ENCODE peak calls at places on chromosome 1, in four cellular contexts. Y is lower lobe of right lung, C is H7, R is thoracic aorta. J is an unnamed sample.

GRCh38 chr1:231931846-231932454 is 305.4 kb downstream of the DISC1 start:
- DNase-seq in Y (no peak), C (peak), R (no peak), J (no peak)

GRCh38 chr1:67869233-67869632 is 36.0 kb upstream of the GNG12 start:
- DNase-seq in Y (no peak), C (no peak), R (no peak), J (no peak)

GRCh38 chr1:16351994-16352841 is at the start of gene FBXO42:
- DNase-seq in Y (peak), C (peak), R (peak), J (peak)

GRCh38 chr1:231240531-231240882 is 505 bp upstream of the GNPAT start:
- DNase-seq in Y (no peak), C (peak), R (no peak), J (peak)

GRCh38 chr1:9842781-9843575 is 19.2 kb upstream of the CLSTN1 start:
- DNase-seq in Y (peak), C (peak), R (no peak), J (no peak)

GRCh38 chr1:2381741-2382620 is 9.4 kb downstream of the MORN1 start:
- DNase-seq in Y (peak), C (peak), R (peak), J (peak)

GRCh38 chr1:196467230-196467629 is 141.0 kb downstream of the KCNT2 start:
- DNase-seq in Y (no peak), C (no peak), R (no peak), J (no peak)

GRCh38 chr1:67019121-67019520 is 34.8 kb downstream of the SLC35D1 start:
- DNase-seq in Y (no peak), C (no peak), R (no peak), J (no peak)

GRCh38 chr1:239555350-239555749 is 169.0 kb downstream of the CHRM3 start:
- DNase-seq in Y (no peak), C (no peak), R (no peak), J (no peak)

GRCh38 chr1:205317311-205317917 is 4.1 kb downstream of the NUAK2 start:
- DNase-seq in Y (peak), C (peak), R (no peak), J (peak)

GRCh38 chr1:4001461-4001860 is 101.4 kb upstream of the C1orf174 start:
- DNase-seq in Y (no peak), C (no peak), R (no peak), J (no peak)

GRCh38 chr1:243253927-243254232 is 1.2 kb downstream of the CEP170 start:
- DNase-seq in Y (no peak), C (no peak), R (no peak), J (no peak)

GRCh38 chr1:94572780-94573179 is 31.2 kb upstream of the F3 start:
- DNase-seq in Y (no peak), C (no peak), R (no peak), J (no peak)

GRCh38 chr1:36475341-36475740 is 7.4 kb downstream of the CSF3R start:
- DNase-seq in Y (no peak), C (no peak), R (no peak), J (no peak)

GRCh38 chr1:59046730-59047157 is 250.2 kb upstream of the FGGY start:
- DNase-seq in Y (no peak), C (no peak), R (no peak), J (no peak)

GRCh38 chr1:221732052-221732451 is 9.8 kb downstream of the DUSP10 start:
- DNase-seq in Y (no peak), C (no peak), R (no peak), J (no peak)

GRCh38 chr1:225655509-225656258 is 2.8 kb upstream of the ENAH start:
- DNase-seq in Y (no peak), C (no peak), R (peak), J (peak)

GRCh38 chr1:102628008-102628736 is 480.1 kb downstream of the COL11A1 start:
- DNase-seq in Y (no peak), C (no peak), R (no peak), J (no peak)

GRCh38 chr1:9167638-9168037 is 38.7 kb upstream of the GPR157 start:
- DNase-seq in Y (no peak), C (no peak), R (no peak), J (no peak)

GRCh38 chr1:111591946-111592345 is 27.6 kb upstream of the RAP1A start:
- DNase-seq in Y (no peak), C (no peak), R (no peak), J (no peak)
- H3K4me3 ChIP-seq in Y (no peak), C (no peak), R (peak), J (no peak)

DNA sequence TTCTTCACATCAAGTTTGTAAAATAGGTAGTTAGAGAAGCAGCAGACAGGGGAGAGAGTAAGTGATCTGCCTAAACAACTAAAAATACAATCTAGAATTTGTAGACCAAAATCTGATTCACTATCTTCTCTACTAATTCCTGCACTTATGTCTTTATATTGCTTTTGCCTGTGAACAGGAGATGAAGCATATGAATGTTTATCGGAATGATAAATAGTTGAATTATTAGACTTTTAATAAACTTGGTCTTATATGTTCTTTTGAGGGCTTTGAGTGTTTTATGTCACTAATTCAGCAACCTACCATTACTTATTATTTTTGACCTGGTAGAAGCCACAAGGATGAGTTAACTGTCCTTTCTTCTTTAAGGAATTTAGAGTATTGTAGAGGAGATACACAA is 2.3 kb downstream of the DESI2 start:
- DNase-seq in Y (no peak), C (no peak), R (no peak), J (no peak)
- H3K4me3 ChIP-seq in Y (peak), C (no peak), R (peak), J (no peak)

DNA sequence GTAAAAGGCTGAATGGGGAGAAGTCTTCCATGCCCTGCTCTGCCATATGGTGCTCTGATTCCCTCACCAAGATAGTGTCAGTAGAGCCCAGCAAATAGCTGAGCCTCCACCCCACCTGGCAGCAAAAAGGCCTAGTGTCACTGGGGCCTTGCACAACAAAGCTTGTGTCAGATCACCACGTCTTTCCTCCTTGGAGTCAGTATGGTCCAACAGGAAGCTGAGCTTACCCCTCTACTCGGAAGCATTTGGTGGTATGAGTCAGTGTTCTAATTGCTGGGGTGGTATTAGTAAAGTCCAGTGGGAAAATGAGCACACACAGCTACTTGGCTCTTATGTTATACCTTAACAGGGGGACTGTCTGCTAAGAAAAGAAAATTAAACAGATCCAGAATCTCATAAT is 18.7 kb upstream of the RRP15 start:
- DNase-seq in Y (no peak), C (no peak), R (no peak), J (no peak)
- H3K4me3 ChIP-seq in Y (no peak), C (no peak), R (no peak), J (no peak)

GRCh38 chr1:171434717-171435346 is 50.5 kb upstream of the PRRC2C start:
- DNase-seq in Y (no peak), C (no peak), R (peak), J (no peak)
- H3K4me3 ChIP-seq in Y (no peak), C (no peak), R (peak), J (no peak)

GRCh38 chr1:81803423-81804103 is 2.8 kb downstream of the ADGRL2 start:
- DNase-seq in Y (no peak), C (peak), R (no peak), J (no peak)

GRCh38 chr1:81804320-81804719 is 3.6 kb downstream of the ADGRL2 start:
- DNase-seq in Y (no peak), C (peak), R (no peak), J (no peak)

GRCh38 chr1:81806432-81806770 is 5.7 kb downstream of the ADGRL2 start:
- DNase-seq in Y (no peak), C (no peak), R (no peak), J (no peak)

GRCh38 chr1:81802601-81803422 is 2.1 kb downstream of the ADGRL2 start:
- DNase-seq in Y (peak), C (peak), R (peak), J (peak)

GRCh38 chr1:81805537-81806431 is 5.0 kb downstream of the ADGRL2 start:
- DNase-seq in Y (no peak), C (no peak), R (no peak), J (no peak)
- H3K4me3 ChIP-seq in Y (peak), C (no peak), R (peak), J (no peak)

GRCh38 chr1:151841141-151841540 is 1.5 kb upstream of the C2CD4D start:
- DNase-seq in Y (no peak), C (no peak), R (no peak), J (no peak)
- H3K4me3 ChIP-seq in Y (no peak), C (no peak), R (no peak), J (no peak)

DNA sequence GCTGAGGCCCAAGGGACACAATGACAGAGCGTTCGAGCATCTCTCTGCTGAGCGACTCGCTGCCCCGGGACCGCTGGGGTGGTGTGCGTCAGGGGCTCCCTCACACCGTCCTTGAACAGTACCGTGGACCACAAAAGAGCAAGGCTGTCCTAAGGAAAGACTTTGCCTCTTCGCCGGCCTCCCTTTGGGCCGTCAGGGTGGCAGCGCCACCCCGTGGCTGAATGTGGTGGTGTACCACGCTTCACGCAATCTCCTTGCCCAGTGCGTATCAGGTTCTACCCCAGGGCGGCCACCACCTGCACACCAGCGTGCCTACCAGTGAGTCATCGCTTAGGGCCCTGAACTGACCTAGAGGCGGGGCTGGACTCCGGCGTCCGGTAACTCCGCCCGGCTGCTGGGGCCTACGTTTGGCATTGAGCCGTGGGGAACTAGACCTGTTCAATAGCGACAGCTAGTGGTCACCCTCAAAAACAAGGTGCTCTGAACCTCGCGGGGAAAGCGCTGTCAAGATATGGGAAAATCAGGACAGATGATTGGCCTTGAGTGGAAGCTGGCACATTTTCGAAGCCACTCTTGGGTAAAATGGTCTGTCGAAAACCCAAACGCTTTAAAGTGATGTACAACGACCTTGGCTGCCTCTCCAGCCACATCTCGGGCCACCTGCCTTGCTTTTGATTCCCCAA is 8.1 kb upstream of the TRAF3IP3 start:
- DNase-seq in Y (peak), C (peak), R (peak), J (peak)
- H3K4me3 ChIP-seq in Y (peak), C (peak), R (peak), J (peak)

DNA sequence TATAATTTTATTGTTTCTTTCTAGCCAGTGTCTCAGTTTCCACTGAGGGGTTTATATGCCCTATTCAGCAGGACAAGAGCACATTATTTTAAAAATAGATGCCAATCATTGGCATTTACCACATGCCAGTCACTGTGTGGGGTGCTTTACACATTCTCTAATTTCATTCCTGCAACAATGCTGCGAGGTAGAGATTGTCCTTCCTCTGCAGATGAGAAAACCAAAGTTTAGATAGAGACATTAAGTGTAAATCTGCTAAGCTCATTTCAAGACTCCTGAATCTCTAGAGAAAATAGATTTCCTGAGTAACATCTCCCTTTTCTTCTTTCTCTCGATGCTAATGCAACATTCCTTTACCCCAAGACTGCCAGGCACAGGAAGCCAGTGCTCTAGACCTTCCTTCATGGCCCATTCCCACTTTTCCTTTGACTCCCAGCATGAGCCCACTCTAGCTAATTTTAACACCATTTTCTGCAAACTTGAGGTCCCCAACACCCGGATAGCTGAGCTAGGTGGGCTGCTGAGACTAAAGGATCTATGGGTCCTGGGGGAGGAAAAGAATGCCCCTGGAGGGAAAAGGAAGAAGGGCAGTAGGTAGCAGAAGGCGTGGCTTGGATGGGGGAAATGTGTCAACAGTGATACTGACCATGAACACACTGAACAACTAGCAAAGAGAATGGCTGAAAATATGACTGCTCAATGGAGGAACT is 50.0 kb downstream of the SH3GLB1 start:
- DNase-seq in Y (no peak), C (peak), R (no peak), J (no peak)
- H3K4me3 ChIP-seq in Y (no peak), C (no peak), R (no peak), J (no peak)

GRCh38 chr1:51240096-51240495 is 4.0 kb downstream of the RNF11 start:
- DNase-seq in Y (no peak), C (no peak), R (no peak), J (no peak)
- H3K4me3 ChIP-seq in Y (no peak), C (no peak), R (peak), J (no peak)